ENCODE peak calls at places on chromosomes 3 and 15, in nine cellular contexts. One of them, this sample, is unnamed.

GRCh38 chr15:64574220-64574994 is 114.0 kb downstream of the ZNF609 start:
- DNase-seq in kidney: no peak
- DNase-seq in keratinocyte: peak
- DNase-seq in GM23338: no peak
- DNase-seq in foreskin fibroblast: peak
- DNase-seq in IMR-90: peak
- DNase-seq in left ventricle myocardium inferior: no peak
- DNase-seq in HFF-Myc: no peak
- DNase-seq in psoas muscle: no peak
- DNase-seq in this sample: no peak

GRCh38 chr15:70094690-70095311 is 2.9 kb downstream of the TLE3 start:
- DNase-seq in IMR-90: no peak
- DNase-seq in psoas muscle: no peak
- DNase-seq in GM23338: no peak
- DNase-seq in foreskin fibroblast: no peak
- DNase-seq in left ventricle myocardium inferior: no peak
- DNase-seq in HFF-Myc: no peak
- DNase-seq in kidney: no peak
- DNase-seq in keratinocyte: no peak
- DNase-seq in this sample: no peak

GRCh38 chr3:126353694-126354321 is 3.4 kb downstream of the KLF15 start:
- DNase-seq in psoas muscle: peak
- DNase-seq in HFF-Myc: no peak
- DNase-seq in IMR-90: no peak
- DNase-seq in GM23338: no peak
- DNase-seq in foreskin fibroblast: no peak
- DNase-seq in keratinocyte: no peak
- DNase-seq in kidney: peak
- DNase-seq in left ventricle myocardium inferior: no peak
- DNase-seq in this sample: no peak

GRCh38 chr3:126300761-126301481 is 56.3 kb downstream of the KLF15 start:
- DNase-seq in foreskin fibroblast: peak
- DNase-seq in left ventricle myocardium inferior: peak
- DNase-seq in keratinocyte: no peak
- DNase-seq in IMR-90: no peak
- DNase-seq in GM23338: peak
- DNase-seq in kidney: no peak
- DNase-seq in psoas muscle: no peak
- DNase-seq in HFF-Myc: no peak
- DNase-seq in this sample: peak

GRCh38 chr3:17833786-17834559 is 91.5 kb upstream of the TBC1D5 start:
- DNase-seq in psoas muscle: no peak
- DNase-seq in left ventricle myocardium inferior: no peak
- DNase-seq in GM23338: no peak
- DNase-seq in foreskin fibroblast: no peak
- DNase-seq in keratinocyte: peak
- DNase-seq in IMR-90: no peak
- DNase-seq in kidney: no peak
- DNase-seq in HFF-Myc: no peak
- DNase-seq in this sample: no peak

GRCh38 chr15:41862515-41863116 is 24.0 kb downstream of the PLA2G4B start:
- DNase-seq in IMR-90: no peak
- DNase-seq in GM23338: peak
- DNase-seq in left ventricle myocardium inferior: no peak
- DNase-seq in foreskin fibroblast: no peak
- DNase-seq in HFF-Myc: no peak
- DNase-seq in kidney: no peak
- DNase-seq in keratinocyte: no peak
- DNase-seq in psoas muscle: no peak
- DNase-seq in this sample: no peak

GRCh38 chr15:73685981-73686380 is 1.8 kb downstream of the CD276 start:
- DNase-seq in GM23338: no peak
- DNase-seq in psoas muscle: no peak
- DNase-seq in IMR-90: no peak
- DNase-seq in HFF-Myc: no peak
- DNase-seq in left ventricle myocardium inferior: no peak
- DNase-seq in kidney: no peak
- DNase-seq in keratinocyte: no peak
- DNase-seq in foreskin fibroblast: no peak
- DNase-seq in this sample: no peak

GRCh38 chr3:105906834-105907233 is 38.0 kb upstream of the CBLB start:
- DNase-seq in foreskin fibroblast: peak
- DNase-seq in psoas muscle: peak
- DNase-seq in IMR-90: peak
- DNase-seq in HFF-Myc: no peak
- DNase-seq in GM23338: no peak
- DNase-seq in left ventricle myocardium inferior: no peak
- DNase-seq in kidney: no peak
- DNase-seq in keratinocyte: no peak
- DNase-seq in this sample: no peak

GRCh38 chr3:146544929-146545528 is 622 bp upstream of the PLSCR1 start:
- DNase-seq in HFF-Myc: no peak
- DNase-seq in kidney: no peak
- DNase-seq in GM23338: no peak
- DNase-seq in left ventricle myocardium inferior: no peak
- DNase-seq in IMR-90: no peak
- DNase-seq in keratinocyte: no peak
- DNase-seq in foreskin fibroblast: no peak
- DNase-seq in psoas muscle: no peak
- DNase-seq in this sample: no peak

GRCh38 chr3:138331143-138331894 is 1.7 kb upstream of the NME9 start:
- DNase-seq in IMR-90: peak
- DNase-seq in keratinocyte: no peak
- DNase-seq in psoas muscle: peak
- DNase-seq in GM23338: peak
- DNase-seq in left ventricle myocardium inferior: no peak
- DNase-seq in kidney: no peak
- DNase-seq in HFF-Myc: no peak
- DNase-seq in foreskin fibroblast: peak
- DNase-seq in this sample: no peak

GRCh38 chr15:70426065-70426821 is 328.5 kb upstream of the TLE3 start:
- DNase-seq in kidney: no peak
- DNase-seq in HFF-Myc: no peak
- DNase-seq in keratinocyte: no peak
- DNase-seq in psoas muscle: no peak
- DNase-seq in IMR-90: peak
- DNase-seq in foreskin fibroblast: peak
- DNase-seq in left ventricle myocardium inferior: no peak
- DNase-seq in GM23338: no peak
- DNase-seq in this sample: no peak

GRCh38 chr3:13112521-13113345 is 39.5 kb upstream of the IQSEC1 start:
- DNase-seq in kidney: peak
- DNase-seq in psoas muscle: no peak
- DNase-seq in foreskin fibroblast: no peak
- DNase-seq in HFF-Myc: no peak
- DNase-seq in GM23338: no peak
- DNase-seq in left ventricle myocardium inferior: peak
- DNase-seq in IMR-90: no peak
- DNase-seq in keratinocyte: no peak
- DNase-seq in this sample: no peak

GRCh38 chr15:69665641-69666091 is 213.0 kb downstream of the RPLP1 start:
- DNase-seq in psoas muscle: no peak
- DNase-seq in left ventricle myocardium inferior: no peak
- DNase-seq in keratinocyte: no peak
- DNase-seq in IMR-90: no peak
- DNase-seq in kidney: peak
- DNase-seq in HFF-Myc: no peak
- DNase-seq in foreskin fibroblast: no peak
- DNase-seq in GM23338: no peak
- DNase-seq in this sample: no peak

GRCh38 chr3:39639344-39640236 is 169.8 kb upstream of the MYRIP start:
- DNase-seq in kidney: no peak
- DNase-seq in HFF-Myc: peak
- DNase-seq in keratinocyte: peak
- DNase-seq in psoas muscle: no peak
- DNase-seq in GM23338: peak
- DNase-seq in left ventricle myocardium inferior: no peak
- DNase-seq in IMR-90: peak
- DNase-seq in foreskin fibroblast: peak
- DNase-seq in this sample: peak

GRCh38 chr3:111252795-111253194 is 181.2 kb downstream of the NECTIN3 start:
- DNase-seq in left ventricle myocardium inferior: no peak
- DNase-seq in keratinocyte: no peak
- DNase-seq in kidney: no peak
- DNase-seq in HFF-Myc: no peak
- DNase-seq in psoas muscle: no peak
- DNase-seq in IMR-90: peak
- DNase-seq in foreskin fibroblast: peak
- DNase-seq in GM23338: peak
- DNase-seq in this sample: no peak

GRCh38 chr3:12947504-12948369 is 106.4 kb upstream of the RPL32 start:
- DNase-seq in kidney: peak
- DNase-seq in GM23338: peak
- DNase-seq in foreskin fibroblast: peak
- DNase-seq in IMR-90: peak
- DNase-seq in psoas muscle: peak
- DNase-seq in keratinocyte: no peak
- DNase-seq in left ventricle myocardium inferior: peak
- DNase-seq in HFF-Myc: no peak
- DNase-seq in this sample: no peak

GRCh38 chr15:85168642-85169173 is 187.1 kb downstream of the PDE8A start:
- DNase-seq in GM23338: peak
- DNase-seq in keratinocyte: no peak
- DNase-seq in kidney: no peak
- DNase-seq in psoas muscle: no peak
- DNase-seq in HFF-Myc: no peak
- DNase-seq in left ventricle myocardium inferior: no peak
- DNase-seq in foreskin fibroblast: peak
- DNase-seq in IMR-90: peak
- DNase-seq in this sample: no peak

GRCh38 chr3:186722457-186722856 is 5.3 kb downstream of the KNG1 start:
- DNase-seq in keratinocyte: no peak
- DNase-seq in foreskin fibroblast: peak
- DNase-seq in left ventricle myocardium inferior: no peak
- DNase-seq in GM23338: peak
- DNase-seq in psoas muscle: no peak
- DNase-seq in kidney: no peak
- DNase-seq in HFF-Myc: no peak
- DNase-seq in IMR-90: no peak
- DNase-seq in this sample: no peak
- TF ChIP-seq CTCF in keratinocyte: peak
- TF ChIP-seq CTCF in foreskin fibroblast: peak
- TF ChIP-seq CTCF in left ventricle myocardium inferior: peak
- TF ChIP-seq CTCF in GM23338: no peak
- TF ChIP-seq CTCF in psoas muscle: no peak
- TF ChIP-seq CTCF in kidney: no peak
- TF ChIP-seq CTCF in HFF-Myc: peak
- TF ChIP-seq CTCF in IMR-90: no peak
- TF ChIP-seq CTCF in this sample: no peak

DNA sequence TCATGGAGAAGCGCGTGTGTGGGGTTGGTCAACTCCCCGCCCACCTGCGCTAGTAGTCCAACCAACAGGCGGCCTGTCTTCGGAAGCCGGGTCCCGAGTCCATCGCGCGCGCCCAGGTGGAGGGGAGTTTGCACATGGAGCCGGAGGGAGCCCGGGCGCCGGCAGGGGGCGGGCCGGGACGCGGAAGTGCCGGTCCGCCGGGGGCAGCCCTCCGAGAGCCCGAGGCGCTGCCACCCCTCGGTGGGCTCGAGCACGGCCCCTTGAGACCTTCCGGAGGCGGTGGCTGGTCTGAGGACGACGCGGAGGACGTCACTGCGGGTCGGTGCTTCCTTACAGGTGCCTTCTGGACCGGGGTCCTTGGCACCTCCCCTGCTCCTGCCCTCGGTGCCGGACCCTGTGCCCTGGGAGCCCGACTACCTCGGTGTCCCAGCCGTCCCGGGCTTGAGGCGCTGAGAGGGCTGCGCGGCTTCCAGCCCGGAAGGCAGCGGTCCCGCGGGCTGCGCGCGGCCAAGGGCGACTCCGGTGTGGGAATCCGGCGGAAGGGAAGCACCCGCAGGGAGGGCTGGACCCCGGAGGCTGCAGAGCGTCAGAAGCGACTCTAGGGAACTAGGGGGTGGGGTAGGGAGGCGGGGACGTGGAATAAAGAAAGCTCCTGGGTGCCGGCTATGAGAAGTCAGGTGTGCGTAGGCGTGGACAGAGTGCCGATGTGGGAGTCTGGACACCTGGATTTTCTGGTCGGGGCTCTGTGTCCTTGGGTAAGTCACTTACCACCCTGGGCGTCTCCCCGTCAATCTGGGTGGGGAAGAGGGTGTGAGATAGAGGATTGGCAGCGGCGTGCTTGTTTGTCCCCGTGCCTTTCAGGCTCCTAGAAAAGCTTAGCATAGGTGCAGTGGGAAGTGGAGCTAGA is 212.3 kb downstream of the FGF12 start:
- DNase-seq in HFF-Myc: no peak
- DNase-seq in keratinocyte: no peak
- DNase-seq in kidney: peak
- DNase-seq in psoas muscle: peak
- DNase-seq in left ventricle myocardium inferior: no peak
- DNase-seq in GM23338: peak
- DNase-seq in foreskin fibroblast: no peak
- DNase-seq in IMR-90: no peak
- DNase-seq in this sample: peak
- H3K4me3 ChIP-seq in HFF-Myc: no peak
- H3K4me3 ChIP-seq in keratinocyte: no peak
- H3K4me3 ChIP-seq in kidney: peak
- H3K4me3 ChIP-seq in psoas muscle: peak
- H3K4me3 ChIP-seq in left ventricle myocardium inferior: peak
- H3K4me3 ChIP-seq in GM23338: peak
- H3K4me3 ChIP-seq in foreskin fibroblast: no peak
- H3K4me3 ChIP-seq in IMR-90: no peak
- H3K4me3 ChIP-seq in this sample: peak

DNA sequence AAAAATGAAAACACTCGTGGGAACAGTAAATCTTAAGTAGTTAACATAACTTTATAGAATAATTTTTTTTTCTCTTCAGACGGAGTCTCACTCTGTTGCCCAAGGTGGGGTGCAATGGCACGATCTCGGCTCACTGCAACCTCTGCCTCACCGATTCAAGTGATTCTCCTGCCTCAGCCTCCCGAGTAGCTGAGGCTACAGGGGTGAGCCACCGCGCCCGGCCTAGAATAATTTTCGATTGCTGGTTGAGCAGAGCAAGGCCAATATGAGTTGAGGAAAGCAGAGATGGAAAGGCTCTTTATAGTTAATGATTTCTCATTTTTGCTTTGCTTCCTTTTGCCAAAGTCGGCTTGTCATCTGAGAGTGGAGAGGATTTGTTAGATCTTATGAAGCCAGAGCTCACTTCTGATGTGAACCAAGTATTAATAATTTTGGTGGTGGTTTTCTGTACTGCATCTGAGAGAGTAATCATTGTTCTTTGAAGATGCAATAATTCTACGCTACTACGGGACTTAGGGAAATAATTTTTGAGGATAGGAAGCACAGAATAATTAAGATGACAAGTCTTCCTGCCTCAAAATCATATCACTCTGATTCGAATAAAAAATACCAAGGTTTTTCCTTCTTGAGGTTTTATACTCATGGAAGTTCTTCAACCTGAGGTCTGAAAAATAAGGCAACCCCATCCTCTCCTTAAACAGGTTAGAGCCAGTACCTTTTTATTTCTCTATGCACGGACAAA is 1.5 kb upstream of the GOLM2 start:
- DNase-seq in left ventricle myocardium inferior: no peak
- DNase-seq in HFF-Myc: no peak
- DNase-seq in keratinocyte: no peak
- DNase-seq in IMR-90: no peak
- DNase-seq in kidney: no peak
- DNase-seq in foreskin fibroblast: peak
- DNase-seq in psoas muscle: no peak
- DNase-seq in GM23338: no peak
- DNase-seq in this sample: no peak
- TF ChIP-seq CTCF in left ventricle myocardium inferior: peak
- TF ChIP-seq CTCF in HFF-Myc: no peak
- TF ChIP-seq CTCF in keratinocyte: no peak
- TF ChIP-seq CTCF in IMR-90: no peak
- TF ChIP-seq CTCF in kidney: no peak
- TF ChIP-seq CTCF in foreskin fibroblast: no peak
- TF ChIP-seq CTCF in psoas muscle: peak
- TF ChIP-seq CTCF in GM23338: no peak
- TF ChIP-seq CTCF in this sample: peak

GRCh38 chr15:95684693-95685115 is 645.8 kb upstream of the NR2F2 start:
- DNase-seq in kidney: no peak
- DNase-seq in keratinocyte: peak
- DNase-seq in GM23338: no peak
- DNase-seq in left ventricle myocardium inferior: no peak
- DNase-seq in HFF-Myc: peak
- DNase-seq in foreskin fibroblast: peak
- DNase-seq in psoas muscle: no peak
- DNase-seq in IMR-90: peak
- DNase-seq in this sample: no peak
- H3K4me3 ChIP-seq in kidney: no peak
- H3K4me3 ChIP-seq in keratinocyte: no peak
- H3K4me3 ChIP-seq in GM23338: no peak
- H3K4me3 ChIP-seq in left ventricle myocardium inferior: no peak
- H3K4me3 ChIP-seq in HFF-Myc: no peak
- H3K4me3 ChIP-seq in foreskin fibroblast: no peak
- H3K4me3 ChIP-seq in psoas muscle: no peak
- H3K4me3 ChIP-seq in IMR-90: no peak
- H3K4me3 ChIP-seq in this sample: no peak